ENCODE peak calls at places on chromosomes 12 and 14, in ten cellular contexts. Z is neural progenitor cell, U is H1, G is upper lobe of right lung, V is sigmoid colon, T is transverse colon, X is ovary, Y is heart left ventricle, M is PC-3, K is thoracic aorta. P is an unnamed sample. For H3K4me1 and H3K27me3, the result is how much of the 10 kb centered on the place peaks cover.

GRCh38 chr12:96400631-96401060 is 407 bp upstream of the CDK17 start:
- DNase-seq in K (no peak), V (no peak), M (peak), Y (no peak), U (no peak), Z (no peak), T (no peak), X (no peak), G (no peak), P (no peak)

GRCh38 chr12:76375939-76376338 is 27.7 kb upstream of the BBS10 start:
- DNase-seq in G (no peak), X (no peak), U (no peak), T (no peak), V (no peak), M (peak), Y (no peak), K (no peak), Z (no peak), P (no peak)

GRCh38 chr14:21894003-21894897 is 220.6 kb upstream of the OR4E1 start:
- DNase-seq in G (no peak), Z (peak), V (no peak), Y (no peak), U (no peak), K (no peak), T (no peak), M (peak), X (no peak), P (no peak)

GRCh38 chr14:22553445-22553844 is 35.6 kb downstream of the DAD1 start:
- DNase-seq in V (no peak), U (no peak), K (no peak), G (no peak), T (no peak), Z (no peak), X (no peak), Y (no peak), M (no peak), P (no peak)

GRCh38 chr14:100547633-100548294 is 39.5 kb downstream of the BEGAIN start:
- DNase-seq in X (peak), V (peak), G (peak), Z (no peak), M (peak), K (no peak), T (peak), U (no peak), Y (peak), P (peak)

GRCh38 chr12:127926004-127926403 is 341.0 kb upstream of the TMEM132C start:
- DNase-seq in V (no peak), Y (peak), G (no peak), M (peak), T (peak), U (peak), K (no peak), Z (peak), X (no peak), P (no peak)

GRCh38 chr14:62126885-62127478 is 364.8 kb downstream of the SNAPC1 start:
- DNase-seq in M (peak), U (no peak), Z (peak), T (no peak), Y (no peak), X (no peak), K (no peak), V (no peak), G (no peak), P (no peak)

GRCh38 chr12:76621582-76622024 is 62.0 kb upstream of the OSBPL8 start:
- DNase-seq in X (peak), K (peak), G (no peak), U (peak), V (peak), T (peak), Y (peak), M (peak), Z (peak), P (peak)

GRCh38 chr14:89158701-89159100 is 258.3 kb downstream of the FOXN3 start:
- DNase-seq in G (no peak), K (no peak), U (no peak), M (no peak), Y (no peak), T (no peak), X (no peak), V (no peak), Z (no peak), P (no peak)

GRCh38 chr14:65179918-65180724 is 77.8 kb upstream of the MAX start:
- DNase-seq in X (peak), M (peak), Y (peak), U (no peak), T (peak), K (no peak), G (no peak), V (peak), Z (no peak), P (no peak)

GRCh38 chr14:71988954-71989353 is 56.7 kb downstream of the RGS6 start:
- DNase-seq in T (no peak), M (no peak), K (no peak), G (no peak), V (no peak), Z (no peak), U (no peak), X (no peak), Y (peak), P (no peak)

GRCh38 chr14:91372680-91373495 is 44.7 kb downstream of the CCDC88C start:
- DNase-seq in M (no peak), K (no peak), V (no peak), Y (no peak), Z (no peak), T (peak), G (no peak), X (no peak), U (no peak), P (no peak)

GRCh38 chr12:68495666-68496065 is 115.0 kb upstream of the RAP1B start:
- DNase-seq in X (no peak), M (no peak), Z (no peak), U (no peak), Y (no peak), V (no peak), T (no peak), K (no peak), G (no peak), P (no peak)

GRCh38 chr12:47767197-47767724 is 5.8 kb upstream of the SLC48A1 start:
- DNase-seq in T (peak), G (no peak), Y (no peak), V (no peak), U (no peak), Z (peak), X (no peak), M (peak), K (no peak), P (peak)

GRCh38 chr12:16300222-16300621 is 22.7 kb upstream of the SLC15A5 start:
- DNase-seq in Z (no peak), G (no peak), T (no peak), Y (no peak), V (no peak), M (no peak), X (no peak), K (no peak), U (no peak), P (no peak)

GRCh38 chr12:82527165-82527780 is 159.4 kb upstream of the TMTC2 start:
- DNase-seq in G (no peak), X (no peak), M (peak), T (peak), V (no peak), Z (peak), U (no peak), Y (peak), K (no peak), P (no peak)

DNA sequence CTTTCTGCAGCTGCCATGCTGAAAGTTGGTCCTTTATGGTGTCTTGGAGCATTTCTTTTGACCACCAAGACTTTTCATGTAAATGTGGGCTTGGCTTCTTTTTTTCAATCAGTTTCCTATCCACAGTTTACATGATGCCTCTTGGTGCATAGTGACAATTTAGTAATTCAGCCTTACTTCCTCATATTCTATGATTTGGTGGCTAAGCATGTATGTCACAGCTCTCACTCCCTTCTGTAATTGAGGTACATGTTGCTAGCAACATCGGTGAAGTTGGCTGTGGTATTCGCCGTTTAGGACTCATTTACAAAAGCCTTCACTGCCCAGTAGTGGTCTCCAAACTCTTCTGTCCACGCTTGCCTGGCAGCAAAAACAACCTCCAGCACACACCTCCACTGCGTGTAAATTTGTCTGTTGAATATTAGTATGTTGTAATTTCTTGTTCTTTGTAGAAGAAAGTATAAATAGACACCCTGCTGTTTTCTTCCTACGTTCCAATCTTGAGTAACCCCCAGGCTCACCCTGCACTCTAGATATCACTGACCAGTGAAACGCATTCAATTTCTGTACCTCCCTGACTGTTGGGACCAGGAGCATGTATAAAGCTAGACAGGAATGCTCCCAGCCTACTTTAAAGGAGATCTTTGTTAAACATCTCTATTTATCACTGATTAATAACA is 90.3 kb downstream of the PPP2R5C start:
- DNase-seq in X (no peak), U (no peak), G (no peak), Z (no peak), K (no peak), T (no peak), V (no peak), M (no peak), Y (no peak), P (no peak)
- H3K4me1 ChIP-seq in X (under half), U (under half), G (half or more), Z (under half), K (under half), T (under half), V (under half), M (under half), Y (under half), P (half or more)

DNA sequence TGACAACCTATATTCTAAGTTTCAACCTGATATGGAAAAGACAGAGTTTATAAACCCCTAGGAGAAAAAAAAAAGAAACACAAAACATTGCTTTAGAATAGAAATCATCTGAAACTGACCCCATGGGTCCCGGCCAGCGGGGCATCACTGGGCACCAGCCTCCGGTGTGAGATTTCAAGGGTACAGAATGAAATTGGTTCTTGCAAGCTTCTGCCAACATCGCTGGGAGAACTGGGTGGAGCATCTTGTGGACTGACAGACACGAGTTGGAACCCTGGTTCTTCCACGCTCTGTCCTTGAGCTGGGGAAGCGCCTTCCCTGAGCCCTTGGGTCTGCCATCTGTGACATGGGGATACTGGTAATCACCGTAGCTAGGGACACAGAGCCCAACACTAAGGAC is 173.6 kb downstream of the PHETA1 start:
- DNase-seq in Z (no peak), X (no peak), M (no peak), G (no peak), U (no peak), T (no peak), V (no peak), K (no peak), Y (no peak), P (no peak)
- H3K27me3 ChIP-seq in Z (under half), X (under half), M (half or more), G (under half), U (under half), T (under half), V (under half), K (under half), Y (under half), P (under half)

GRCh38 chr14:33342299-33342974 is 403.8 kb downstream of the NPAS3 start:
- DNase-seq in K (no peak), M (peak), G (no peak), T (no peak), U (no peak), V (no peak), X (no peak), Y (no peak), Z (no peak), P (no peak)
- TF ChIP-seq CTCF in K (no peak), M (peak), G (no peak), T (no peak), U (no peak), V (no peak), X (no peak), Y (no peak), Z (no peak), P (no peak)

DNA sequence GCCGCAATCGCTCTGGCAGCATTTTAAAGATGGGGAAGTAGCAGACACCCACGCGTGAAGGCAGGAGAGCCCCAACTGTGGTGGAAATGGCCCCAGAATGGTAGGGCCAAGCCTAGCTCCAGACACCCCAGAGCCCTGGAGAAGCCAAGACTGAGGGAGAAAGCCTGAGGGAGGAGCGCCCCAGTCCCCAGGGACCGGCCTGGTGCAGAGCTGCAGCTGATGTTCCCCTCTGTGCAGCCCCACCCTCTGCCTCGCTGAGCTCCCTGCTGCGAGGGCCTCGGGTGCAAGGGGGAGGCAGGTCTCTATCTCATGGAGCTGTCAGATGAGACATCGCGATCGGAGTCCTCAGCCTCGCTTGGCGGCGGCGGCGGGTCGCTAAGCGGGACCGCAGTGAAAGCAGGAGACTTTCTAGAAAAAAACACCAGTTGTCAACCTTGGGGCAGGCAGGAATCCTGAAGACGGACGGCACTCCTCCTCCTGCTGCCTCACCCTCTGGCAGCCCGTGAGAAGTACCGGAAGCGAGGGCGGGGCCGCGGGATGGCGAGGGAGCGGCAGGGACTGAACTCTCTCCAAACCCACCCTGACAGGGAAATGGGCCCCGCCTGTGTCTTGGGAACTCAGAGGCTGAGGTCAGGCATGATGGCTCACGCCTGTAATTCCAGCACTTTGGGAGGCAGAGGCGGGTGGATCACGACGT is 6.0 kb downstream of the GAPDH start:
- DNase-seq in Y (peak), X (peak), U (no peak), K (peak), G (peak), M (peak), V (peak), Z (peak), T (peak), P (no peak)
- H3K4me1 ChIP-seq in Y (under half), X (under half), U (under half), K (half or more), G (under half), M (under half), V (under half), Z (under half), T (under half), P (under half)

DNA sequence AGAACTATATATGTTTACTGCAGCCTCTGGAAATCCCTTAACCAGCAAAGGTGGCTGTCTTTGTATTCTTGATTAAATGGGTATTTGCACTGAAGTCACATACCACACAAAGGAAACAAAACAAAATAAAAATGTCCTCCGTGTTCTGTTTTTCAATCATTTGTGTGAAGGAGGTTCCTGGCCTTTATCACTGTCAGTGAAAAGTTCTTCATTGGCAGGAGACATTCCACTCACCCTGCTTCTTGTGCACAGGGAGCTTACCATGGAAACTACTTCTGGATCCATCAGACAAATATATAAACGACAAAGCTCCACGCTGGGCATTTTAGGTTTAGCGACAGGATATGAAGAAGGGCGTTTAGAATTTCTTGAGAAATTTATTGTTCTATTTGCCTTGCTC is 5.7 kb upstream of the NKX2-8 start:
- DNase-seq in X (no peak), U (no peak), Z (no peak), T (no peak), Y (no peak), K (no peak), M (no peak), G (no peak), V (no peak), P (no peak)
- H3K27me3 ChIP-seq in X (under half), U (half or more), Z (half or more), T (half or more), Y (half or more), K (under half), M (half or more), G (half or more), V (under half), P (under half)

GRCh38 chr14:76168531-76168930 is 16.8 kb downstream of the GPATCH2L start:
- DNase-seq in Z (no peak), G (no peak), Y (no peak), X (no peak), U (no peak), T (no peak), M (peak), V (no peak), K (no peak), P (no peak)

GRCh38 chr14:76174982-76175381 is 23.3 kb downstream of the GPATCH2L start:
- DNase-seq in U (no peak), Z (no peak), Y (no peak), T (no peak), M (no peak), X (no peak), G (no peak), K (no peak), V (no peak), P (no peak)

GRCh38 chr14:76163668-76164363 is 12.1 kb downstream of the GPATCH2L start:
- DNase-seq in G (no peak), K (no peak), Z (no peak), X (no peak), V (no peak), Y (no peak), U (no peak), M (no peak), T (no peak), P (no peak)

GRCh38 chr14:76169776-76170175 is 18.1 kb downstream of the GPATCH2L start:
- DNase-seq in K (no peak), M (no peak), G (no peak), V (no peak), T (no peak), Z (no peak), X (no peak), U (no peak), Y (no peak), P (no peak)
- TF ChIP-seq CTCF in K (no peak), M (no peak), G (no peak), V (no peak), T (no peak), Z (no peak), X (no peak), U (no peak), Y (no peak), P (no peak)

DNA sequence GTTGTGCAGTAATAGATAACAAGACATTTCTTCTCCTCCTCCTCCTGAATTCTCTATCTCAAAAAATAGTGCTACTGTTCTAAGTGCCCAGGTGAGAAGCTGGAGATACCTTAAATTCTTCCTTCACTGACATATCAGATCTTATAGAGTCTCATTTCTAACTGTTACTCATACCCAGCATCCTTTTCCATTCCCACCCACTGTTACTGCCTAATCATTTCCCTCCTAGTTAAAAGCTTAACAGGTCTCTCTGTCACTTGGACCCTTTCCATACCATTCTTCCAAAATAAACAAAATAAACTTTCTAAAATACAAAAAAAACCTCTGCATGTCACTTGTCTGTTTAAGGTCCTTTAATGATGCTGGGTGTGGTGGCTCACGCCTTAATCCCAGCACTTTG is 124.4 kb downstream of the VEZT start:
- DNase-seq in X (no peak), G (no peak), M (no peak), Z (no peak), T (no peak), U (no peak), K (no peak), Y (no peak), V (no peak), P (no peak)
- H3K4me1 ChIP-seq in X (under half), G (under half), M (under half), Z (under half), T (under half), U (under half), K (under half), Y (under half), V (under half), P (under half)

GRCh38 chr12:2039034-2039433 is 13.8 kb upstream of the CACNA1C start:
- DNase-seq in V (no peak), M (no peak), U (no peak), Y (no peak), K (no peak), Z (no peak), X (no peak), G (no peak), T (no peak), P (no peak)

GRCh38 chr12:2035421-2036080 is 17.2 kb upstream of the CACNA1C start:
- DNase-seq in Z (no peak), U (no peak), T (no peak), Y (no peak), G (no peak), M (no peak), V (no peak), K (no peak), X (no peak), P (no peak)

DNA sequence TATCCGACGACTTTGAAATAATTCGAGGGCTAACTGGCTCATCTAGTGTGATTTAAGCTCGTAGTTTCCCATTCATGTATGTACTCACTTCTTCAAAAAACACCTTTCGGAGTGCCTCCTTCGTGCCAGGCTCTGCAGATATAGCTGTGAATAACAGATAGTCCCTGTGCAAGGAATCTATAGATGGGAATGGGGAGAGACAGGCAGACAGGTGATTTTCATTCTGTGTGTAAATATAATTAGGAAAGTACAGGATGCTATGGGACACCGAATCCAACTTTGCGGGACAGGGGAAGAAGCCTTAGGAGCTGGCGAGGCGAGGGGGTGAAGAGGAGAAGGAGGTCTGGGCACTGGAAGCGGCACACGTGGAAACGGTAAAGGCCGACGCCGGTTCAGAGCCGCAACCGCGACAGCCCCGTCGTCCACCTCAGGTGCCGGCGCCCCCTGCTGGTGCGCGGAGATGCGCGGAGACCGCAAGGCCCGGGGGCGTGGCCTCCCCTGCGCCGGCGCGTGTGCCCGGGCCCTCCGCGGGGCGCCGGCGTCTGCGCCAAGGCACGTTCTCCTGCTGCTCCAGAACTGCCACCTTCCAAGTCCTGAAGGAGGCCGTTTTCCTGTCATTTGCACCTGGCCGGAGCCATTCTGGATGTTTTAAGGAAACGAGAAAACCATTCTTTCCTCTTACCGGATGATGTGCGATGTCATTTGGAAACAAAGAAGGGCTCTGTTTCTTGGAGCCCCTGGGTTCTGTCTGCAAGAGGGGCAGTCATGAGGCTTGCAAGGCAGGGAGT is 18.0 kb upstream of the CACNA1C start:
- DNase-seq in X (peak), G (peak), Z (peak), Y (peak), K (no peak), U (peak), M (peak), T (peak), V (peak), P (peak)
- H3K27me3 ChIP-seq in X (under half), G (under half), Z (half or more), Y (under half), K (under half), U (under half), M (half or more), T (under half), V (under half), P (under half)

P was measured in CD8-positive, alpha-beta T cell.